ENCODE peak calls at places on chromosomes 6 and 20, in six cellular contexts. V, K, I, R, Z and A are unnamed samples.

GRCh38 chr6:13066050-13066449 is 262.3 kb downstream of the TBC1D7 start:
- DNase-seq in V (no peak), K (no peak), I (no peak), R (no peak), Z (no peak), A (no peak)

GRCh38 chr20:4585758-4586157 is 136.0 kb upstream of the PRND start:
- DNase-seq in V (no peak), K (no peak), I (no peak), R (no peak), Z (no peak), A (no peak)

GRCh38 chr6:129966125-129966524 is 52.3 kb upstream of the L3MBTL3 start:
- DNase-seq in V (no peak), K (no peak), I (no peak), R (no peak), Z (no peak), A (no peak)

GRCh38 chr6:98695076-98695816 is 139.1 kb upstream of the POU3F2 start:
- DNase-seq in V (no peak), K (no peak), I (no peak), R (no peak), Z (no peak), A (peak)

GRCh38 chr20:38073307-38074010 is 39.9 kb downstream of the RPRD1B start:
- DNase-seq in V (peak), K (no peak), I (no peak), R (peak), Z (peak), A (no peak)

GRCh38 chr6:18328549-18328922 is 58.6 kb upstream of the RNF144B start:
- DNase-seq in V (no peak), K (no peak), I (no peak), R (no peak), Z (no peak), A (no peak)

GRCh38 chr20:45157977-45158376 is 16.7 kb upstream of the PI3 start:
- DNase-seq in V (peak), K (no peak), I (no peak), R (no peak), Z (no peak), A (no peak)

GRCh38 chr6:106939848-106940247 is 34.7 kb downstream of the CD24 start:
- DNase-seq in V (no peak), K (no peak), I (peak), R (no peak), Z (no peak), A (no peak)

GRCh38 chr20:62716198-62716940 is 7.7 kb downstream of the NTSR1 start:
- DNase-seq in V (no peak), K (no peak), I (no peak), R (no peak), Z (peak), A (no peak)

GRCh38 chr6:53281518-53282215 is 67.1 kb downstream of the ELOVL5 start:
- DNase-seq in V (no peak), K (no peak), I (peak), R (no peak), Z (no peak), A (no peak)

GRCh38 chr6:6434723-6435122 is 114.3 kb upstream of the F13A1 start:
- DNase-seq in V (no peak), K (no peak), I (no peak), R (no peak), Z (no peak), A (no peak)

GRCh38 chr6:83853178-83853967 is at the start of gene RIPPLY2:
- DNase-seq in V (peak), K (no peak), I (no peak), R (peak), Z (no peak), A (peak)

GRCh38 chr6:2764610-2765165 is 505 bp upstream of the WRNIP1 start:
- DNase-seq in V (peak), K (peak), I (peak), R (peak), Z (peak), A (no peak)

GRCh38 chr20:49385471-49385870 is 97.0 kb downstream of the KCNB1 start:
- DNase-seq in V (peak), K (no peak), I (no peak), R (peak), Z (peak), A (no peak)

GRCh38 chr6:165245287-165245686 is 64.1 kb downstream of the C6orf118 start:
- DNase-seq in V (peak), K (no peak), I (no peak), R (peak), Z (no peak), A (peak)

GRCh38 chr6:34027445-34027936 is 118.4 kb downstream of the GRM4 start:
- DNase-seq in V (peak), K (peak), I (peak), R (peak), Z (peak), A (no peak)

GRCh38 chr6:129050086-129050485 is 167.1 kb downstream of the LAMA2 start:
- DNase-seq in V (peak), K (no peak), I (no peak), R (no peak), Z (peak), A (no peak)

GRCh38 chr6:85464260-85464644 is 14.4 kb downstream of the NT5E start:
- DNase-seq in V (peak), K (no peak), I (no peak), R (no peak), Z (peak), A (no peak)

GRCh38 chr20:12019677-12020076 is 102.0 kb downstream of the BTBD3 start:
- DNase-seq in V (no peak), K (no peak), I (no peak), R (no peak), Z (no peak), A (no peak)

GRCh38 chr6:105034470-105034869 is 77.6 kb downstream of the LIN28B start:
- DNase-seq in V (no peak), K (no peak), I (no peak), R (no peak), Z (no peak), A (no peak)

GRCh38 chr6:23656826-23657225 is 469.2 kb upstream of the NRSN1 start:
- DNase-seq in V (no peak), K (no peak), I (no peak), R (no peak), Z (no peak), A (no peak)

GRCh38 chr6:27592107-27592480 is 119.2 kb upstream of the ZNF184 start:
- DNase-seq in V (no peak), K (no peak), I (no peak), R (peak), Z (no peak), A (no peak)

GRCh38 chr6:35181313-35181932 is 32.3 kb upstream of the SCUBE3 start:
- DNase-seq in V (peak), K (no peak), I (no peak), R (peak), Z (peak), A (no peak)

GRCh38 chr6:104642871-104643270 is 216.8 kb downstream of the HACE1 start:
- DNase-seq in V (peak), K (no peak), I (no peak), R (no peak), Z (no peak), A (no peak)

GRCh38 chr6:166955865-166956443 is 396 bp downstream of the RNASET2 start:
- DNase-seq in V (no peak), K (no peak), I (no peak), R (no peak), Z (no peak), A (no peak)

GRCh38 chr6:156778615-156779205 is 1.5 kb downstream of the ARID1B start:
- DNase-seq in V (peak), K (peak), I (no peak), R (peak), Z (no peak), A (peak)

GRCh38 chr6:33104893-33105292 is 29.1 kb downstream of the HLA-DPB1 start:
- DNase-seq in V (no peak), K (no peak), I (no peak), R (no peak), Z (no peak), A (no peak)

GRCh38 chr6:42049116-42049809 is 1.1 kb upstream of the TAF8 start:
- DNase-seq in V (no peak), K (no peak), I (no peak), R (no peak), Z (no peak), A (no peak)